ENCODE peak calls at places on chromosomes 12 and 14, in ten cellular contexts. R is esophagus muscularis mucosa, K is cardiac muscle cell, C is right atrium auricular region, X is hepatocyte, P is Peyer's patch, G is breast epithelium, U is neural progenitor cell, E is tibial artery, W is ovary. T is an unnamed sample. For H3K9me3 and H3K27me3, the result is how much of the 10 kb centered on the place peaks cover.

GRCh38 chr14:24150993-24151392 is 3.7 kb downstream of the RNF31 start:
- DNase-seq in K (no peak), R (no peak), W (no peak), X (no peak), G (no peak), P (no peak), E (no peak), C (no peak), U (no peak), T (no peak)

GRCh38 chr12:52086366-52086765 is 6.9 kb downstream of the SMIM41 start:
- DNase-seq in G (no peak), P (no peak), R (no peak), K (no peak), W (no peak), E (no peak), U (no peak), X (no peak), C (no peak), T (no peak)

GRCh38 chr12:118058881-118059644 is 1.9 kb downstream of the WSB2 start:
- DNase-seq in E (no peak), P (no peak), K (no peak), W (no peak), R (no peak), G (no peak), U (no peak), C (no peak), X (no peak), T (peak)

GRCh38 chr12:54759751-54760150 is 94.6 kb upstream of the MUCL1 start:
- DNase-seq in R (no peak), K (peak), C (no peak), E (no peak), W (no peak), G (no peak), P (no peak), X (peak), U (peak), T (peak)

GRCh38 chr12:62957233-62957953 is 22.4 kb upstream of the PPM1H start:
- DNase-seq in E (no peak), W (no peak), G (no peak), K (peak), C (no peak), U (no peak), X (no peak), P (no peak), R (no peak), T (peak)

GRCh38 chr12:127063339-127064090 is 1203.5 kb upstream of the TMEM132C start:
- DNase-seq in X (no peak), P (no peak), E (no peak), G (no peak), U (no peak), R (no peak), W (no peak), K (no peak), C (no peak), T (peak)

GRCh38 chr12:94644622-94645021 is 5.7 kb downstream of the TMCC3 start:
- DNase-seq in G (no peak), W (no peak), U (no peak), K (no peak), R (no peak), E (no peak), X (no peak), C (no peak), P (no peak), T (peak)

GRCh38 chr12:121812921-121813896 is 9.4 kb downstream of the SETD1B start:
- DNase-seq in U (no peak), G (no peak), R (no peak), X (no peak), E (no peak), P (no peak), C (no peak), W (no peak), K (no peak), T (no peak)

GRCh38 chr12:113846883-113847282 is 119.2 kb downstream of the RBM19 start:
- DNase-seq in K (no peak), E (no peak), U (no peak), X (no peak), W (no peak), G (no peak), P (no peak), C (no peak), R (no peak), T (no peak)

GRCh38 chr14:105894125-105894977 is 368.0 kb downstream of the TMEM121 start:
- DNase-seq in E (peak), C (no peak), R (no peak), U (no peak), K (no peak), P (no peak), W (peak), X (no peak), G (peak), T (no peak)

GRCh38 chr14:84090837-84091236 is 1439.1 kb upstream of the FLRT2 start:
- DNase-seq in G (no peak), U (no peak), K (no peak), R (no peak), C (no peak), W (peak), E (no peak), P (no peak), X (no peak), T (no peak)

GRCh38 chr12:68468036-68468435 is 135.9 kb upstream of the MDM1 start:
- DNase-seq in W (no peak), R (no peak), X (no peak), G (no peak), P (no peak), U (no peak), C (no peak), E (no peak), K (no peak), T (no peak)

GRCh38 chr12:19130224-19131019 is 889 bp downstream of the PLEKHA5 start:
- DNase-seq in E (peak), G (peak), W (peak), U (peak), P (no peak), X (peak), R (no peak), C (no peak), K (peak), T (peak)

GRCh38 chr12:26153421-26154154 is 28.8 kb upstream of the BHLHE41 start:
- DNase-seq in E (no peak), K (peak), U (no peak), X (peak), P (no peak), C (no peak), G (no peak), R (no peak), W (peak), T (peak)

GRCh38 chr14:101184562-101184961 is 281.0 kb upstream of the RTL1 start:
- DNase-seq in K (no peak), W (no peak), R (no peak), X (no peak), G (no peak), P (no peak), U (no peak), E (no peak), C (peak), T (no peak)

GRCh38 chr14:63922696-63923421 is 70.1 kb downstream of the SYNE2 start:
- DNase-seq in E (no peak), R (peak), C (no peak), G (no peak), P (no peak), W (no peak), X (peak), U (no peak), K (no peak), T (peak)

GRCh38 chr14:92040431-92041040 is 677 bp upstream of the TRIP11 start:
- DNase-seq in G (no peak), X (peak), E (no peak), P (no peak), C (no peak), K (peak), W (no peak), R (peak), U (no peak), T (peak)

GRCh38 chr12:16421806-16422205 is 74.4 kb downstream of the MGST1 start:
- DNase-seq in X (no peak), W (no peak), G (no peak), E (no peak), C (no peak), U (no peak), R (no peak), K (no peak), P (no peak), T (no peak)

GRCh38 chr14:38947343-38947742 is 155.7 kb downstream of the SEC23A start:
- DNase-seq in C (no peak), U (no peak), P (no peak), K (no peak), W (no peak), G (no peak), R (no peak), E (no peak), X (no peak), T (no peak)

GRCh38 chr12:47652491-47653234 is 53.2 kb downstream of the RPAP3 start:
- DNase-seq in X (peak), R (no peak), E (peak), K (no peak), W (no peak), G (no peak), C (no peak), U (no peak), P (no peak), T (no peak)

GRCh38 chr12:124836759-124837158 is 26.9 kb downstream of the SCARB1 start:
- DNase-seq in C (no peak), X (no peak), U (no peak), K (no peak), W (no peak), R (no peak), E (no peak), P (no peak), G (no peak), T (no peak)

GRCh38 chr12:124837249-124837897 is 26.3 kb downstream of the SCARB1 start:
- DNase-seq in K (no peak), W (no peak), U (no peak), C (no peak), E (no peak), R (no peak), P (no peak), G (no peak), X (no peak), T (no peak)

GRCh38 chr12:124833693-124834122 is 30.0 kb downstream of the SCARB1 start:
- DNase-seq in C (peak), U (peak), G (no peak), K (peak), X (no peak), E (peak), P (no peak), W (no peak), R (no peak), T (no peak)

GRCh38 chr12:124834822-124835221 is 28.8 kb downstream of the SCARB1 start:
- DNase-seq in C (no peak), G (no peak), P (no peak), U (no peak), W (no peak), E (no peak), K (no peak), X (no peak), R (no peak), T (no peak)

DNA sequence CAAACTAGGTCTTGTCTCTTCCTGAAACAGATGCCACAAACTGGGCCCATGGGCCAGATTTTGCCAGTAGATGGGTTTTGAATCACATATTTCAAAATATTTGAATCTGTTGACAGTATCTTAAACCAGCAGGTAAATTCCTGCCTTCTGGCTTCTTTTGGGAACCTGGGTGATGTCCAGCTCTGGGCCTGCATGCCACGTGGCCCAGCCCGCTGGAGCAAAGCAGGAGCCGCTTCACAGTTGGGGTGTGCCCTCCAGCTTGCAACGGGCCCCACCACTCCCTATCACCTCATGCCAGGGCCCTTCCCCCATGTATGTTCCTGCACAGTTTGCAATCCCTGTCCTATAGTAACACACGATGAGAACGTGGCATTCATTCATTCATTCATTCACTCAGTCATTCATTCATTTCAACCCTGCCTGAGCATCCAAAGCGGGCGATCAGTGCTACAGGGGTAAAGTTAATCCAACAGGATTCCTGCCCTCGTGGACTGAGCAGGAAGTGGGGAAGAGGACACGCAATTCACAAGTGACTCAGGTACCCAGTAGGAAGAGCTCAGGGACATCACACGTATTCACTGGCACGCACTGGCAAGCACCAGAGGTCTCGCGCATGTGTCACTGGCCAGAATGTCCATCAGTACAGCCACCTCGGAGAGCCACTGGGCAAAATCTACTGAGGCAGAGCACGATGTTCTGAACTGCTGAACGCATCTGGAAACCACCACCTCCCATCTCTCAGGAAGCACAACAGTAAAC is 27.8 kb downstream of the SCARB1 start:
- DNase-seq in U (no peak), R (no peak), C (no peak), K (no peak), P (no peak), G (no peak), X (no peak), E (no peak), W (no peak), T (peak)
- H3K9me3 ChIP-seq in U (under half), R (under half), C (under half), K (under half), P (under half), G (under half), X (under half), E (under half), W (under half), T (under half)

GRCh38 chr14:96745500-96746051 is 51.6 kb upstream of the VRK1 start:
- DNase-seq in U (no peak), X (no peak), C (no peak), E (no peak), G (peak), R (no peak), P (no peak), K (no peak), W (no peak), T (peak)

GRCh38 chr14:96748371-96748770 is 48.8 kb upstream of the VRK1 start:
- DNase-seq in E (no peak), K (no peak), W (no peak), P (no peak), R (no peak), X (no peak), G (peak), U (no peak), C (no peak), T (peak)

GRCh38 chr14:96747006-96747405 is 50.2 kb upstream of the VRK1 start:
- DNase-seq in W (no peak), R (no peak), P (no peak), U (no peak), X (no peak), G (peak), K (peak), E (no peak), C (no peak), T (no peak)

GRCh38 chr14:96747608-96748007 is 49.6 kb upstream of the VRK1 start:
- DNase-seq in G (peak), C (no peak), E (no peak), X (no peak), P (no peak), W (no peak), R (no peak), K (no peak), U (no peak), T (no peak)

GRCh38 chr14:96746101-96746500 is 51.1 kb upstream of the VRK1 start:
- DNase-seq in P (no peak), K (no peak), C (no peak), G (no peak), W (no peak), U (no peak), E (no peak), R (no peak), X (no peak), T (no peak)
- H3K27me3 ChIP-seq in P (under half), K (under half), C (under half), G (under half), W (under half), U (under half), E (under half), R (under half), X (under half), T (under half)

GRCh38 chr12:132921685-132922084 is 34.3 kb upstream of the CHFR start:
- DNase-seq in R (no peak), P (no peak), W (no peak), C (no peak), X (no peak), G (no peak), U (no peak), K (no peak), E (no peak), T (no peak)
- H3K9me3 ChIP-seq in R (half or more), P (half or more), W (under half), C (half or more), X (half or more), G (half or more), U (half or more), K (under half), E (half or more), T (half or more)

DNA sequence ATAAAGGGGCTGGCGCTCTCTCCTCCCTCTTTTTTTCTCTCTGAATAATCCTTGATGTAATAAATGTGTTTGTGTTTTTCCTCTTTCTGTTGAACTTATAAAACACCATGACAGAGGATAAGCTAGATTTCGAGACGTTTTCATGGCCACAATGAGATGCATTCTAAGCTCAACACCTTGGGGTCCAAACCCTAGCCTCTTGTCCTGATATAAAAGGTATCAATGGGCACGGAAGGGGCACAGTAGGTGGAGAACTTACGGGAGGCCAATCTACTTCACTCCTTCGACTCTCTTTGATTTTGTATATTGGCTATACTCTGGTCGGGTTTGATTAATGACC is 6.0 kb upstream of the ALX1 start:
- DNase-seq in K (no peak), E (no peak), X (no peak), U (no peak), W (no peak), P (no peak), G (no peak), C (no peak), R (no peak), T (no peak)
- H3K27me3 ChIP-seq in K (half or more), E (under half), X (under half), U (half or more), W (under half), P (under half), G (under half), C (under half), R (under half), T (under half)

GRCh38 chr14:104307246-104307626 is 168.8 kb downstream of the KIF26A start:
- DNase-seq in W (peak), P (no peak), U (no peak), K (no peak), C (no peak), E (no peak), X (no peak), R (no peak), G (no peak), T (no peak)
- H3K9me3 ChIP-seq in W (under half), P (under half), U (under half), K (under half), C (under half), E (under half), X (under half), R (under half), G (under half), T (under half)

GRCh38 chr14:94161087-94161486 is 13.0 kb upstream of the PPP4R4 start:
- DNase-seq in G (no peak), E (no peak), R (no peak), K (no peak), P (no peak), X (no peak), U (no peak), C (no peak), W (no peak), T (no peak)
- H3K27me3 ChIP-seq in G (under half), E (under half), R (under half), K (under half), P (under half), X (under half), U (under half), C (under half), W (under half), T (under half)

GRCh38 chr12:34287986-34288962 is 266.0 kb downstream of the ALG10 start:
- DNase-seq in C (no peak), K (no peak), X (peak), E (no peak), G (no peak), R (no peak), U (no peak), P (peak), W (peak), T (no peak)
- H3K9me3 ChIP-seq in C (under half), K (under half), X (under half), E (under half), G (half or more), R (under half), U (under half), P (under half), W (under half), T (under half)

GRCh38 chr12:132262256-132263060 is 66.9 kb downstream of the GALNT9 start:
- DNase-seq in K (no peak), P (no peak), R (no peak), W (no peak), U (no peak), G (no peak), C (no peak), E (no peak), X (no peak), T (no peak)

GRCh38 chr12:132264086-132265010 is 65.0 kb downstream of the GALNT9 start:
- DNase-seq in X (no peak), C (no peak), G (no peak), R (no peak), E (no peak), P (no peak), W (no peak), U (no peak), K (no peak), T (no peak)

GRCh38 chr12:132265056-132265800 is 64.2 kb downstream of the GALNT9 start:
- DNase-seq in G (no peak), C (no peak), X (no peak), E (no peak), R (no peak), P (no peak), W (no peak), U (no peak), K (no peak), T (no peak)

GRCh38 chr12:132263061-132263360 is 66.4 kb downstream of the GALNT9 start:
- DNase-seq in P (no peak), W (no peak), X (no peak), R (no peak), E (no peak), U (no peak), G (no peak), C (no peak), K (no peak), T (no peak)

DNA sequence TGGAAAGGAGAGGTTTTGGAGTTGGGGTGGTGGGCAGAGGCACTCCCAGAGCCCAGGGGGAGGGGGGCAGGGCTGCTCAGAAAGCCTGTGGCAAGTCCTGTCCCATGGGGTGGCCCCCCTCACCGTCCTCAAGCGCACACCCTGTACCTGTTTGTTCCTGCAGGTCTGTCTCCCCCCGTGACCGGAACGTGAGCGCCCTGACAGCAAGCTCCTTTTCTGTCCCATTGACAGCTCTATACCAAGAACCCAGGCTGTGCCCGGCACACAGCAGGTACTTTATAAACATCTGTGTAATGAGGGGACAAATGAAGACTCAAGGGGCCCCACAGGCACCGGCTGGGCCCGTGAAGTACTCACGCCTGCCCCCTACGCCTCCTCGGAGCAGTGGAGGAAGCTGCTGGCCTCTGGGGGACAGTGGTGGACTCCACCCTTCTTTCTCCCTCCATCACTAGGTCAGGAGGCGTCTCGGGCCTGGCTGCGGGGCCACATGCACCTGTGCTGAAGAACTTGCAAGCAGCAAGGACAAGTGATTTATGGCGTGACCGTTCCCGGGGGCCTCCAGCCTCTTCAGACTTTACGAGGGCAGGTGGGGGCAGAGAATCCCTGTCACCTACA is 65.8 kb downstream of the GALNT9 start:
- DNase-seq in X (no peak), W (no peak), R (no peak), P (no peak), C (no peak), E (no peak), U (no peak), K (no peak), G (no peak), T (no peak)
- H3K27me3 ChIP-seq in X (under half), W (under half), R (under half), P (under half), C (under half), E (under half), U (half or more), K (under half), G (under half), T (under half)

T was measured in PC-3.